ENCODE peak calls at places on chromosomes 3 and 15, in seven cellular contexts. T is OCI-LY7; N is hepatocyte; C is transverse colon; S is aorta; O is endothelial cell of umbilical vein; H is CD8-positive, alpha-beta memory T cell. Q is an unnamed sample. For H3K9me3, the result is how much of the 10 kb centered on the place peaks cover.

GRCh38 chr3:160486459-160486869 is 36.9 kb upstream of the TRIM59 start:
- DNase-seq in T (peak), N (peak), C (no peak), S (no peak), O (peak), H (peak), Q (no peak)

GRCh38 chr3:43455233-43455632 is 166.6 kb downstream of the ANO10 start:
- DNase-seq in T (no peak), N (peak), C (no peak), S (no peak), O (peak), H (no peak), Q (no peak)

GRCh38 chr3:20056727-20057611 is 16.7 kb downstream of the KAT2B start:
- DNase-seq in T (no peak), N (peak), C (no peak), S (no peak), O (peak), H (no peak), Q (no peak)

GRCh38 chr15:74133703-74134386 is 3.5 kb downstream of the ISLR2 start:
- DNase-seq in T (no peak), N (no peak), C (no peak), S (no peak), O (no peak), H (no peak), Q (no peak)

GRCh38 chr3:15204005-15204404 is 2.0 kb upstream of the CAPN7 start:
- DNase-seq in T (no peak), N (peak), C (no peak), S (no peak), O (no peak), H (no peak), Q (no peak)

GRCh38 chr15:64851503-64851840 is 9.8 kb downstream of the PLEKHO2 start:
- DNase-seq in T (no peak), N (peak), C (peak), S (no peak), O (no peak), H (no peak), Q (peak)

GRCh38 chr3:197168606-197169005 is 129.8 kb downstream of the DLG1 start:
- DNase-seq in T (peak), N (peak), C (no peak), S (no peak), O (peak), H (no peak), Q (no peak)

GRCh38 chr3:192260611-192261010 is 466.7 kb downstream of the FGF12 start:
- DNase-seq in T (no peak), N (no peak), C (no peak), S (no peak), O (no peak), H (no peak), Q (no peak)

GRCh38 chr15:94638183-94638582 is 406.8 kb downstream of the MCTP2 start:
- DNase-seq in T (no peak), N (no peak), C (no peak), S (no peak), O (no peak), H (no peak), Q (no peak)

GRCh38 chr15:48112242-48112641 is 8.5 kb upstream of the SLC24A5 start:
- DNase-seq in T (peak), N (peak), C (no peak), S (no peak), O (peak), H (no peak), Q (no peak)

GRCh38 chr3:46490338-46491084 is 7.3 kb upstream of the RTP3 start:
- DNase-seq in T (no peak), N (no peak), C (no peak), S (no peak), O (no peak), H (no peak), Q (no peak)

GRCh38 chr15:100297812-100298211 is 44.0 kb downstream of the ADAMTS17 start:
- DNase-seq in T (no peak), N (no peak), C (no peak), S (peak), O (no peak), H (no peak), Q (no peak)

GRCh38 chr15:40493089-40493840 is 22.5 kb downstream of the CHST14 start:
- DNase-seq in T (no peak), N (no peak), C (no peak), S (peak), O (no peak), H (no peak), Q (no peak)

GRCh38 chr3:70110066-70110465 is 110.5 kb downstream of the SAMMSON start:
- DNase-seq in T (no peak), N (no peak), C (no peak), S (no peak), O (no peak), H (no peak), Q (no peak)

GRCh38 chr3:143330316-143330868 is 210.8 kb downstream of the CHST2 start:
- DNase-seq in T (no peak), N (no peak), C (no peak), S (no peak), O (no peak), H (no peak), Q (no peak)

DNA sequence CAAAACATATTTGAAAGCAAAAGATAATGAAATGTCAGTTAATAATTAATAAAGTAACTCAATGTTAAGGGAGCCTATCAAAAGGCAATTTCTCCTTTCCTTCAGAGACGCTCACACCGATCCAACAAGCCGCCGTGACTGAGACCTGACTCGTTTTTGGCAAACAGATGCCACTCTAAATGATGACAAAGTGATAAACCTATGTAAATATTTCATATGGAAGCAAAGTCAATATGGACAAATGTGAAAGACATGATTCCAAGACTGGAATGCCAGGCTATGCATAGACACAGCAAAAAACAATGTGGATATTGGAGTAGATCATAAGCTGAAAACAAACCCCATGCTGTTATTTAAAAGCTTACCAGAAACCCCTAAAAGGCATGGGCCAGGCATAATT is 137.2 kb upstream of the SUCLG2 start:
- DNase-seq in T (no peak), N (no peak), C (no peak), S (no peak), O (no peak), H (no peak), Q (no peak)
- H3K27ac ChIP-seq in T (no peak), N (no peak), C (no peak), S (no peak), O (no peak), H (no peak), Q (no peak)

GRCh38 chr3:44712455-44713075 is at the start of gene ZNF502:
- DNase-seq in T (no peak), N (peak), C (peak), S (peak), O (peak), H (peak), Q (peak)
- H3K9me3 ChIP-seq in T (under half), N (under half), C (under half), S (under half), O (under half), H (under half), Q (under half)

DNA sequence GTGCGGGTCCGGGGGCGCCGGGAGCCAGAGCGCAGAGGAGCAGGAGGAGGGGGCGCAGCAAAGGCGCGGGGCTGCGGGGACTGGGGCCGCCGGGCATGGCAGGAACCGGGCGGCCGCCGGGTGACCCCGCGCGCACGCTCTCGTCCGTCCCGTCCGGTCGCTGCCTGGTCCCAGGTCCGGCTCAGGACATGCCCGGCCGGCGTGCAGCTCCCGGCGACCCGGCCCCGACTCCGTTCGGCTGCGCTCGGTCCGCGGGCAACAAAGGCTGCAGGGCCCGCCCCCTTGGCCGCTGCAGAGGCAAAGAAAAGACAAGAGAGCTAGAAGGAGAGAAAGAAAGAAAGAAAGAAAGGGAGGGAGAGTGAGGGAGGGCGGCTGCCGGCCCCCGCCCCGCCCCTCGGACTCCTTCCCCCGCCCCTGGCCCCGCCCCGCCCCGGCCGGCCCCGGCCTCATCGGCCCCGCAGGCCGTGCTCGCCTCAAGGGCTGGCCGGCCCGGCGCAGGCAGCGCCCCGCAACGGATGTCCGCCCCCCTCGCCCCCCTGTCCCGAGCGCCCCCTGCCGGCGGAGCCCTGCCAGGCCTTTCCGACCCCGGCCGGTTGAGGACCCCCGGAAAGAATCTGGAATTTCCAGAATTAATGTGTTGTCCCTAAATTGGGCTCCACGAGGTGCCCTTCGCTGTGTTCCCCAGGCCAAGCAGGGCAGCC is at the start of gene ADAMTS7:
- DNase-seq in T (peak), N (peak), C (peak), S (peak), O (peak), H (peak), Q (peak)
- H3K27ac ChIP-seq in T (no peak), N (peak), C (peak), S (peak), O (peak), H (no peak), Q (peak)

DNA sequence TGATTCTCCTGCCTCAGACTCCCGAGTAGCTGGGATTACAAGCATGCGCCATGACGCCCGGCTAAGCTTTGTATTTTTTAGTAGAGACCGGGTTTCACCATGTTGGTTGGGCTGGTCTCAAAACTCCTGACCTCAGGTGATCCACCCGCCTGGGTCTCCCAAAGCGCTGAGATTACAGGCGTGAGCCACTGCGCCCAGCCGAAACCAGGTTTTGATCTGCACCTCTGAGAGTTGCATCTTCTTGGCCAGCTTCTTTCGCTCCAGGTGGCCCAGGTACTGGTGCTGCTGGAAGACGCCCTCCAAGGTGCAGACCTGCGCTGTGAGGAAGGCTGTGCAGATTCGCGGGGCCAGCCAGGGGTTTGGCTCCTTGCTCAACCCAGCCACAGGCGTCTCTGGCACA is 275.4 kb upstream of the LRRC3B start:
- DNase-seq in T (no peak), N (no peak), C (no peak), S (no peak), O (no peak), H (no peak), Q (no peak)
- H3K9me3 ChIP-seq in T (under half), N (under half), C (under half), S (under half), O (under half), H (under half), Q (under half)

GRCh38 chr3:17830786-17831185 is 88.4 kb upstream of the TBC1D5 start:
- DNase-seq in T (no peak), N (no peak), C (no peak), S (no peak), O (no peak), H (no peak), Q (no peak)
- H3K27ac ChIP-seq in T (no peak), N (no peak), C (no peak), S (no peak), O (no peak), H (no peak), Q (no peak)

GRCh38 chr3:190644766-190645165 is 130.9 kb downstream of the IL1RAP start:
- DNase-seq in T (no peak), N (no peak), C (no peak), S (no peak), O (no peak), H (no peak), Q (no peak)
- H3K9me3 ChIP-seq in T (under half), N (under half), C (under half), S (under half), O (under half), H (under half), Q (under half)

DNA sequence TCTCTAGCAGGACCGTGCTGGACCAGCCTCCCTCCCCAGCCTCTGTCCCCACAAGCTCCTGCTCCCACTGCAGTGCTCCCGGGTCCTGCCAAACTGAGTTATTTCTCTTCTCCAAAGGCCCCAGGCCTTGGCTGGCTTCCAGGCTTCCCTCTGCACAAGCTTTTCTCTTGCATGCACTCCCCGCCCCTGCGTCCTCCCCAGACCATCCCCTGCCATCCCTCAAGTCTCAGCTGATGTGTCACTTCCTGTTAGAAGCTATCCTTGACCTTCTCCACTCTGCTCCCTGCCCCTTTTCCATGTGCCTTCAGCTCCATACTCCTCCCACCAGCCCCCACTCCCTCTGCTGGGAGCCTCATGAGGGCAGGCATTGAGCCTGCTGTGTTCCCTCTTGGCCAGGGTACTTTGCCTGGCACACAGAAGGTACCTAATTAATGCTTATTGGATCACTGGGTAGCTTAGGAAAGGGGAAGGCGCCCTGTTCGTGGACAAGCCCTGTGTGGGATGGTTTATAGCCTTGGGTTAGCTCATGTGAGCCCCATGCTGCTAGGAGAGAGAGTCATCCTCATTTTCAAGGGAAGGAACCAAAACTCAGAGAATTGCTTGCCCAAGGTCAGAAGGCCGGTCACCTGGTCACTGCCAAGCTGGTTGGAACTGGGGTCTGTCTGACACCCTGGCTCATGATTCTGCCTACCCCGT is 56.4 kb downstream of the FEM1B start:
- DNase-seq in T (no peak), N (peak), C (peak), S (peak), O (no peak), H (no peak), Q (peak)
- H3K27ac ChIP-seq in T (no peak), N (no peak), C (no peak), S (peak), O (no peak), H (no peak), Q (peak)

DNA sequence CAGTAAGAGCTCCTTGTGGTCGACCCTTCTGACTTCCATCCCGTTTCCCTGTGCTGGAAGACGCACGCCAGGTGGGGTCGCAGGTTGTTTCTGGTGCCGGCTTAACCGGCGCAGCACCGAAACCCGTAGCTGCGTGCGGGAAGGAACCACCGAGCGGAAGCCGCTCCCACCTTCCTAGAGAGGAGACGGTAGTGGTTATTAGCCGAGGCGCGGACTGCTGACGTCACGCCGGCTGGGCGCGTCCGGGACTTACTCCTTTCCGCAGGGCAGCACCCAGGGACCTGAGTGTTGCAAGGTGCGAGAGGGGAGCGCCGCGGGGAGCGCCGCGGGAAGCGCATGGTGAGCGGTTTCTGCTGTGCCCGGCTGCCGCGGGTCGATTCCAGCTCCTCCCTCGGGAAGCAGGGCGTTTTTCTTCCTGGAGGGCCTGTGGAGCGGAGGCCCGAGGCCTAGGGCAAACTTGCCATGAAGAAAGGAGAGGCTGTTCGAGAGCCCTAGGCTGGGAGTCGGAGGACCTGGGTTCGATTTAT is at the start of gene ZNF501:
- DNase-seq in T (peak), N (peak), C (peak), S (peak), O (peak), H (peak), Q (peak)
- H3K9me3 ChIP-seq in T (under half), N (under half), C (half or more), S (under half), O (under half), H (under half), Q (under half)

DNA sequence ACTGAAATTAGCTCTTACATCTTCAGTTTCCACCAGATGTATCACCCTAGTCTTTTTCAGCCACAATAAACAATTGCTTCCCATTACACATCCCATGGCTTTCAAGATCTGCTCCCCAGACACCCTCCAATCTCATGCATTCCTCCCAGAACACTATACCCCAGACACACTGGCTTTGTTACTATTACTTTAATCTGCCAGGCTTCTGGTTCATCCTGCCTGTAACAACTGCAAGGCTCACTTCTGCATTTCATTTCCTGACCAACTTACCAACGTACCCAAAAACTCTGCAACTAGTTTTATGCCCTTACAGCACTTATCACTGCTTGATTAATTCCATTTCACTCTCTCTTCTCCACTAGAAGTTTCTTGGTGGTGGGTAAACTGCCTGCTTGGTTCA is 2.9 kb downstream of the RPL22L1 start:
- DNase-seq in T (peak), N (no peak), C (no peak), S (no peak), O (no peak), H (no peak), Q (no peak)
- H3K27ac ChIP-seq in T (peak), N (no peak), C (no peak), S (no peak), O (no peak), H (no peak), Q (no peak)

GRCh38 chr15:27835233-27835939 is 263.7 kb downstream of the OCA2 start:
- DNase-seq in T (no peak), N (no peak), C (no peak), S (no peak), O (no peak), H (no peak), Q (no peak)

GRCh38 chr15:27832263-27832647 is 266.9 kb downstream of the OCA2 start:
- DNase-seq in T (no peak), N (no peak), C (no peak), S (no peak), O (no peak), H (no peak), Q (no peak)

GRCh38 chr15:27833178-27833577 is 265.9 kb downstream of the OCA2 start:
- DNase-seq in T (no peak), N (no peak), C (no peak), S (no peak), O (no peak), H (no peak), Q (no peak)

GRCh38 chr15:27833974-27834373 is 265.1 kb downstream of the OCA2 start:
- DNase-seq in T (no peak), N (no peak), C (no peak), S (no peak), O (no peak), H (no peak), Q (no peak)

GRCh38 chr15:27834684-27835083 is 264.4 kb downstream of the OCA2 start:
- DNase-seq in T (no peak), N (no peak), C (no peak), S (no peak), O (no peak), H (no peak), Q (no peak)
- H3K9me3 ChIP-seq in T (under half), N (under half), C (under half), S (under half), O (under half), H (under half), Q (under half)